ENCODE peak calls at places on chromosomes 16 and 17, in four cellular contexts. A is K562, U is GM12878, V is SK-N-SH. Y is an unnamed sample.
A peak's percentile ranks its signal among the peaks of the same experiment; 100 is the strongest.

GRCh38 chr16:88010971-88011483 is 59.8 kb downstream of the BANP start:
- DNase-seq in V (no peak), U (no peak), A (no peak), Y (no peak)

GRCh38 chr16:19888834-19889233 is 4.2 kb upstream of the GPRC5B start:
- DNase-seq in V (no peak), U (no peak), A (no peak), Y (no peak)

GRCh38 chr16:2828876-2829430 is 1.1 kb upstream of the ZG16B start:
- DNase-seq in V (no peak), U (no peak), A (no peak), Y (no peak)

GRCh38 chr16:46427340-46428107 is 193.7 kb downstream of the SHCBP1 start:
- DNase-seq in V (no peak), A (no peak), U (no peak), Y (no peak)

GRCh38 chr17:44601574-44602372 is 44.5 kb downstream of the FZD2 start:
- DNase-seq in U (no peak), V (no peak), A (no peak), Y (no peak)

GRCh38 chr16:56985288-56985961 is 3.9 kb upstream of the NLRC5 start:
- DNase-seq in V (no peak), A (no peak), U (no peak), Y (peak; percentile 62)

GRCh38 chr17:58377005-58377660 is 25.1 kb upstream of the SUPT4H1 start:
- DNase-seq in U (no peak), V (no peak), A (no peak), Y (peak; percentile 49)

GRCh38 chr16:84232060-84232459 is 7.8 kb downstream of the KCNG4 start:
- DNase-seq in A (no peak), U (no peak), V (no peak), Y (no peak)

GRCh38 chr17:70230883-70231282 is 61.6 kb downstream of the KCNJ2 start:
- DNase-seq in V (no peak), A (no peak), U (no peak), Y (no peak)

GRCh38 chr16:87850009-87851006 is 19.0 kb downstream of the SLC7A5 start:
- DNase-seq in U (no peak), V (peak; percentile 91), A (peak; percentile 72), Y (no peak)

GRCh38 chr16:23452572-23453337 is at the start of gene COG7:
- DNase-seq in A (peak; percentile 89), U (peak; percentile 32), V (peak; percentile 87), Y (peak; percentile 78)
- TF ChIP-seq ZBTB33 in A (no peak), U (no peak), V (no peak), Y (peak; percentile 23)

GRCh38 chr16:54244061-54244886 is 42.3 kb downstream of the IRX3 start:
- DNase-seq in V (no peak), U (no peak), A (peak; percentile 14), Y (no peak)
- H3K4me1 ChIP-seq in V (no peaks in the 10 kb centered on the region), U (no peaks in the 10 kb centered on the region), A (no peaks in the 10 kb centered on the region), Y (no peaks in the 10 kb centered on the region)

DNA sequence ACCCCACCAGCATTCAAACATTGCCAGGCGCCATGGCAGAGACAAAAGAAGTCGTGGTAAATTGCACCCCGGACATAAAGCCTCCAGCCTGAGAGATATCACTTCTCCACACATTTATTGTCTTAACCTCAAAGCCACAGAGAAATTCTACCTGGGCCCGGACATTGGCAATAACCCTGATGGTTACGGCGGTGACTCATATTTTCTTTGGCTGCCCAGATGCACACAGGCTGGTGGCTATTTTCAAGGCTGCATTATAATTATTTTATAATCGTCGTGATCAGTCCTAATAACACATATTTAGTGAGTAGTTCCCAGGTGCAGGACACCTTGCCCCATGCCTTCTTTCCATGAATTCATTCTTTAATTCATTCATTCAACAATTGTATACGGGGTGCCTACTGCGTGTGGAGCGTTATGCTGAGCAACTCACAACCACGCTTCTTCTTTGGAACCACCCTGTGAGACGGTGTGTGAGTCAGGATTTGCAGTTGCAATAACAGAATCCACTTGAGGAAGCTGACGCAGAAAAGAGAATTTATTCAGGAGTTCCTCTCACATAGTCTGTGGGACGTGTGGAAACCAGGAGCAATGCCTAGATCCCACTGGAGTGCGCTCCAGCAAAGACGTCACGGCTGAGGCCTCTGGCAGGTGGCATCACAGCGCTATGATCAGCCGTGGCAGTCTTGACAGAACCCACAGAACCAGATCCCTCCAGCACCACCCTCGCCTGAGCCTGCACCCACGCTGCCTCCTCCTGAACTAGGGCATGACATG is 245.7 kb downstream of the FOXL1 start:
- DNase-seq in A (no peak), V (no peak), U (no peak), Y (no peak)
- TF ChIP-seq ZBTB33 in A (no peak), V (no peak), U (no peak), Y (no peak)

DNA sequence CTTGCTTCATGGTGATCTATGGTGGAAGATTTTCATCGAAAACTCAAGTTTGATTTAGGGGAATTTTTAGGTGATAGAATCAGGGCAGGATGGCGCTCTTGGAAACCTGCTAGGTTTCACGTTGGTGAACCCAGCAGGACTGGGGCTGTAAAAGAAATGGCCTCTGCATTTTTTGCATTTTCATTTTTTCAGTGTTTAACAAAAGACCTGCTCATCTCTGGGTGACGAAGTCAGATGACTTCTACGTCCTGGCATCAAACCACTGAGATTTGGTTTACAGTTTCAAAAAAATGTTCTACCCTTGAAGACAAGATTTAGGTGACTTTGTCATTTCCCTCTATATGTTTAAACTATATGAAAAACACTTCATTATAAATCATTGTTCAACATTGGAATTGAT is 1.9 kb downstream of the PGS1 start:
- DNase-seq in A (no peak), V (no peak), U (no peak), Y (no peak)
- H3K4me1 ChIP-seq in A (peaks cover 26% of the 10 kb centered on the region), V (peaks cover 53% of the 10 kb centered on the region), U (peaks cover 60% of the 10 kb centered on the region), Y (peaks cover 36% of the 10 kb centered on the region)

GRCh38 chr17:71460943-71461342 is 659.9 kb upstream of the SOX9 start:
- DNase-seq in A (no peak), U (no peak), V (no peak), Y (peak; percentile 28)
- TF ChIP-seq ZBTB33 in A (no peak), U (no peak), V (no peak), Y (no peak)

GRCh38 chr17:34367486-34368270 is 4.6 kb upstream of the CCL1 start:
- DNase-seq in A (no peak), V (no peak), U (no peak), Y (no peak)

GRCh38 chr17:34366051-34366450 is 3.0 kb upstream of the CCL1 start:
- DNase-seq in U (no peak), V (no peak), A (no peak), Y (no peak)

GRCh38 chr17:34365340-34365739 is 2.3 kb upstream of the CCL1 start:
- DNase-seq in A (no peak), V (no peak), U (no peak), Y (no peak)

GRCh38 chr17:34364741-34365140 is 1.7 kb upstream of the CCL1 start:
- DNase-seq in A (no peak), V (no peak), U (no peak), Y (no peak)

DNA sequence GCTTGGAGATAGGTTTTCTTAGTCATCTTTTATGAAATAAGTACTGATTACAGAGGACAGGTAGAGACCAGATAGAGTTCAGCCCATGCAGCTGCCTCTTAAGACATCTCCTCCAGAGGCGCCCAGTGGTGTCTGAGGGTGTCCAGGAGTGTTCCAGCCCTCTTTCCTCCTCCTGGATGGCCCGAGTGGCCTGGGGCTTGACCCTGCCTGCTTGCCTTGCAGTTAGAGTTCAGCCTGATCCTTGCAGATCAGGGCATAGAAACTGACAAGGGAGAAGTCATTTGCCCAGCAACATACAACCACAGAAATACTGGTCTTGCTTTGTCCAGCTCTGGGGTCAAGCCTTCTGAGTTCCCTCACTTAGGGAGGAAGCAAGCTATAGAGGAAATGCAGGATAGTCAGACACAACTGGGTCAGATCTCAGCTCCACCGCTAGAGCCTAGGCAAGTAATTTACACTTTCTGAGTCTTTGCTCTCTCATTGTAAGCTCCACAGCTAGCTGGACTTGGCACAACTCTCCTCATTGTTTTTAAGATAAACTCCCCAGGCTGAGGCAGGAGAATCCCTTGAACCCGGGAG is 3.6 kb upstream of the CCL1 start:
- DNase-seq in U (no peak), V (no peak), A (no peak), Y (no peak)
- H3K4me1 ChIP-seq in U (peaks cover 16% of the 10 kb centered on the region), V (no peaks in the 10 kb centered on the region), A (no peaks in the 10 kb centered on the region), Y (no peaks in the 10 kb centered on the region)

Y was measured in HCT116.